ENCODE peak calls at places on chromosomes 4 and X, in five cellular contexts. H is transverse colon, X is spleen, S is H1, V is SK-N-SH. U is an unnamed sample.
A peak's percentile ranks its signal among the peaks of the same experiment; 100 is the strongest.

GRCh38 chr4:184392748-184393334 is 81.5 kb downstream of the IRF2 start:
- DNase-seq in H (no peak), X (no peak), S (no peak), V (no peak), U (no peak)

GRCh38 chr4:15925830-15926229 is 12.7 kb downstream of the FGFBP1 start:
- DNase-seq in H (no peak), X (no peak), S (no peak), V (no peak), U (no peak)

GRCh38 chr4:117479673-117480072 is 394.3 kb upstream of the TRAM1L1 start:
- DNase-seq in H (no peak), X (no peak), S (no peak), V (no peak), U (no peak)

GRCh38 chr4:84878541-84878940 is 87.9 kb downstream of the WDFY3 start:
- DNase-seq in H (no peak), X (no peak), S (no peak), V (no peak), U (no peak)

GRCh38 chrX:49184294-49185061 is 1.7 kb downstream of the PRICKLE3 start:
- DNase-seq in H (peak; percentile 95), X (peak; percentile 89), S (peak; percentile 94), V (no peak), U (no peak)

GRCh38 chrX:102985182-102985581 is 48.1 kb downstream of the RAB40AL start:
- DNase-seq in H (no peak), X (no peak), S (no peak), V (no peak), U (no peak)

GRCh38 chr4:176186067-176186466 is 9.3 kb downstream of the SPATA4 start:
- DNase-seq in H (no peak), X (no peak), S (no peak), V (no peak), U (no peak)

GRCh38 chrX:139200346-139200745 is 330.2 kb upstream of the F9 start:
- DNase-seq in H (no peak), X (no peak), S (no peak), V (no peak), U (no peak)

GRCh38 chrX:101417981-101418841 is 10.2 kb downstream of the HNRNPH2 start:
- DNase-seq in H (peak; percentile 59), X (peak; percentile 92), S (peak; percentile 72), V (peak; percentile 74), U (peak; percentile 39)

GRCh38 chr4:184012937-184013336 is 107.8 kb downstream of the STOX2 start:
- DNase-seq in H (no peak), X (no peak), S (no peak), V (peak; percentile 69), U (no peak)

GRCh38 chr4:113739197-113739596 is 22.3 kb downstream of the CAMK2D start:
- DNase-seq in H (no peak), X (no peak), S (no peak), V (no peak), U (no peak)

GRCh38 chrX:24676403-24677024 is 17.2 kb upstream of the POLA1 start:
- DNase-seq in H (no peak), X (no peak), S (no peak), V (peak; percentile 38), U (no peak)

GRCh38 chr4:81690871-81691270 is 219.2 kb upstream of the RASGEF1B start:
- DNase-seq in H (no peak), X (no peak), S (no peak), V (no peak), U (no peak)

GRCh38 chr4:47877204-47877603 is 37.2 kb downstream of the NFXL1 start:
- DNase-seq in H (no peak), X (no peak), S (no peak), V (no peak), U (no peak)

GRCh38 chr4:147371661-147372060 is 109.2 kb upstream of the EDNRA start:
- DNase-seq in H (no peak), X (no peak), S (no peak), V (no peak), U (no peak)

GRCh38 chr4:141652161-141652778 is 15.9 kb downstream of the IL15 start:
- DNase-seq in H (no peak), X (no peak), S (no peak), V (no peak), U (no peak)

GRCh38 chr4:119041951-119042560 is 93.6 kb upstream of the MYOZ2 start:
- DNase-seq in H (peak; percentile 76), X (no peak), S (no peak), V (peak; percentile 63), U (no peak)

GRCh38 chr4:4415806-4416805 is 29.2 kb downstream of the NSG1 start:
- DNase-seq in H (no peak), X (peak; percentile 41), S (no peak), V (no peak), U (no peak)

GRCh38 chr4:118964891-118965411 is 76.3 kb downstream of the SYNPO2 start:
- DNase-seq in H (no peak), X (no peak), S (no peak), V (no peak), U (no peak)

GRCh38 chrX:45751156-45751555 is 550.5 kb upstream of the DIPK2B start:
- DNase-seq in H (no peak), X (no peak), S (no peak), V (no peak), U (no peak)

GRCh38 chr4:155705664-155706063 is 39.0 kb downstream of the GUCY1A1 start:
- DNase-seq in H (no peak), X (no peak), S (no peak), V (no peak), U (no peak)

GRCh38 chr4:7418131-7418943 is 16.4 kb downstream of the PSAPL1 start:
- DNase-seq in H (peak; percentile 1), X (peak; percentile 29), S (peak; percentile 33), V (peak; percentile 3), U (no peak)

GRCh38 chrX:11398785-11399184 is 105.6 kb downstream of the AMELX start:
- DNase-seq in H (no peak), X (no peak), S (no peak), V (no peak), U (no peak)

GRCh38 chr4:134243742-134244713 is 42.4 kb upstream of the PABPC4L start:
- DNase-seq in H (no peak), X (peak; percentile 67), S (no peak), V (no peak), U (no peak)

GRCh38 chr4:8303485-8304281 is 34.1 kb downstream of the HTRA3 start:
- DNase-seq in H (peak; percentile 2), X (peak; percentile 49), S (peak; percentile 32), V (no peak), U (no peak)

GRCh38 chrX:30489323-30489722 is 88.2 kb downstream of the TASL start:
- DNase-seq in H (no peak), X (no peak), S (no peak), V (no peak), U (no peak)

GRCh38 chrX:9555354-9555753 is 90.5 kb downstream of the TBL1X start:
- DNase-seq in H (no peak), X (no peak), S (no peak), V (no peak), U (no peak)

GRCh38 chr4:11931266-11931665 is 502.6 kb upstream of the HS3ST1 start:
- DNase-seq in H (no peak), X (no peak), S (no peak), V (no peak), U (no peak)

GRCh38 chrX:44036336-44036735 is 63.1 kb upstream of the NDP start:
- DNase-seq in H (no peak), X (no peak), S (no peak), V (no peak), U (no peak)

GRCh38 chr4:56247646-56248045 is 139.6 kb downstream of the AASDH start:
- DNase-seq in H (no peak), X (no peak), S (no peak), V (no peak), U (no peak)

GRCh38 chr4:56244681-56245080 is 142.6 kb downstream of the AASDH start:
- DNase-seq in H (no peak), X (no peak), S (no peak), V (no peak), U (no peak)

GRCh38 chr4:56245547-56246229 is 141.6 kb downstream of the AASDH start:
- DNase-seq in H (no peak), X (no peak), S (no peak), V (no peak), U (no peak)

GRCh38 chr4:56243107-56243506 is 144.2 kb downstream of the AASDH start:
- DNase-seq in H (no peak), X (no peak), S (no peak), V (no peak), U (no peak)

GRCh38 chr4:56246230-56246610 is 141.1 kb downstream of the AASDH start:
- DNase-seq in H (no peak), X (no peak), S (no peak), V (no peak), U (no peak)
- TF ChIP-seq POLR2AphosphoS5 in H (no peak), X (no peak), S (no peak), V (no peak), U (no peak)

GRCh38 chr4:139656614-139657486 is 8.8 kb upstream of the MGST2 start:
- DNase-seq in H (peak; percentile 61), X (no peak), S (peak; percentile 58), V (peak; percentile 74), U (peak; percentile 32)
- TF ChIP-seq POLR2AphosphoS5 in H (no peak), X (no peak), S (no peak), V (no peak), U (no peak)

GRCh38 chrX:71928856-71929255 is 18.2 kb downstream of the NHSL2 start:
- DNase-seq in H (no peak), X (no peak), S (no peak), V (no peak), U (no peak)
- TF ChIP-seq POLR2AphosphoS5 in H (no peak), X (no peak), S (no peak), V (no peak), U (no peak)

GRCh38 chr4:88320780-88321373 is 36.5 kb upstream of the PPM1K start:
- DNase-seq in H (peak; percentile 38), X (peak; percentile 81), S (peak; percentile 45), V (no peak), U (peak; percentile 43)
- TF ChIP-seq POLR2AphosphoS5 in H (no peak), X (no peak), S (no peak), V (no peak), U (peak; percentile 34)

DNA sequence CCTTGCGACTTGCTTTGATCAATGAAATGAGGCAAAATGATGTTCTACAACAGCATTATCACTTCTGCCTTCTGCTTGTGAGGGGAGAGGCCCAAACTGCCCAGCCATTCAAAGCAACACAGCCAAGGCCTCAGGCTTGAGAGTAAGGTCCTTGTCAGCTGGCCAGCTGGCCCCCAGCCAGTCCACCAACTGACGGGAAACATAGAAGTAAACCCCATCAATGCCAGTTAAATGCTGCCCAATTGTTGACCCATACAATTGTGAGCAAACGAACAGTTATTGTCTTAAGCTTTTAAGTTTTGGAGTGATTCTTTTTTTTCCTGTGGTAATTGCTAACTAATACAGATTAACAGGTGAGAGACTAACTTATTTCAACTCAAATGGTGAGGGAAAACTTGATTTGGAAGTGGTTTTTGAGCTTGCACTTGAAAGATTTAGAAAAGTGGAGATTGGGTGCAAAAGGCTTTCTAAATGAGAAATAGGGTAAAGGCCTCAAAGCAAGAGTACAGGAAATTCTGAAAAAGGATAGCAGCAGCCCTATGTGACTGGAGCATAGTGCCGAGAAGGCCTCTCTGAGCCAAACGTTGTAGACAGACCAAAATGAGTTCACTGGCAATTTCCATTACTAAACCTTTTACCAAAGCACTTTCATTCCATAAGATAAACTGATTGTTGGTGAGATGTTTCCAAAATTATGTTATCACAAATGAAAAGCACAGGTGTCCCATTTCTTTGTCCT is 66.9 kb downstream of the ARHGEF38 start:
- DNase-seq in H (peak; percentile 64), X (peak; percentile 84), S (no peak), V (peak; percentile 30), U (no peak)
- TF ChIP-seq POLR2AphosphoS5 in H (no peak), X (peak; percentile 75), S (no peak), V (no peak), U (no peak)

GRCh38 chr4:158885564-158885963 is 116.7 kb downstream of the FNIP2 start:
- DNase-seq in H (no peak), X (no peak), S (no peak), V (no peak), U (no peak)

GRCh38 chr4:158884280-158884679 is 115.5 kb downstream of the FNIP2 start:
- DNase-seq in H (no peak), X (no peak), S (no peak), V (no peak), U (no peak)
- TF ChIP-seq POLR2AphosphoS5 in H (no peak), X (no peak), S (no peak), V (peak; percentile 37), U (no peak)

U was measured in GM12892.